ENCODE peak calls at places on chromosomes 16 and 17, in five cellular contexts. T is mammary epithelial cell, Y is stomach, H is lung, X is uterus. J is an unnamed sample.

GRCh38 chr17:30363715-30364202 is 15.0 kb upstream of the CPD start:
- DNase-seq in H (peak; percentile 66), T (peak; percentile 99), X (no peak), Y (peak; percentile 51), J (no peak)

GRCh38 chr17:56112086-56112485 is 41.2 kb upstream of the ANKFN1 start:
- DNase-seq in H (no peak), T (no peak), X (no peak), Y (no peak), J (no peak)

GRCh38 chr16:81004646-81005353 is 1.9 kb downstream of the CMC2 start:
- DNase-seq in Y (no peak), H (no peak), T (peak; percentile 53), X (no peak), J (peak; percentile 61)

GRCh38 chr17:29084476-29085148 is 41.7 kb downstream of the PIPOX start:
- DNase-seq in X (no peak), Y (peak; percentile 40), T (no peak), H (no peak), J (no peak)

GRCh38 chr17:72344613-72345012 is 223.8 kb downstream of the SOX9 start:
- DNase-seq in H (no peak), T (no peak), Y (no peak), X (no peak), J (no peak)

GRCh38 chr16:84308120-84308519 is 13.4 kb downstream of the WFDC1 start:
- DNase-seq in T (no peak), Y (peak; percentile 32), X (peak; percentile 31), H (no peak), J (peak; percentile 74)

GRCh38 chr16:15650698-15651161 is 685 bp downstream of the NDE1 start:
- DNase-seq in X (peak; percentile 52), H (no peak), T (peak; percentile 30), Y (no peak), J (no peak)

GRCh38 chr16:48434653-48435318 is 49.6 kb upstream of the SIAH1 start:
- DNase-seq in H (no peak), Y (no peak), X (no peak), T (no peak), J (no peak)

GRCh38 chr16:79170565-79171242 is 429.8 kb downstream of the MAF start:
- DNase-seq in X (peak; percentile 32), T (no peak), Y (no peak), H (peak; percentile 47), J (no peak)

GRCh38 chr16:65782537-65783290 is 583.8 kb upstream of the CDH5 start:
- DNase-seq in Y (no peak), H (no peak), X (no peak), T (peak; percentile 68), J (no peak)

GRCh38 chr17:30332057-30332542 is 1.8 kb downstream of the TMIGD1 start:
- DNase-seq in Y (no peak), X (no peak), T (peak; percentile 84), H (no peak), J (no peak)

GRCh38 chr16:85762970-85763369 is 12.1 kb upstream of the C16orf74 start:
- DNase-seq in T (no peak), X (no peak), Y (no peak), H (no peak), J (no peak)

GRCh38 chr17:69059458-69060205 is 1.1 kb downstream of the ABCA9 start:
- DNase-seq in T (no peak), Y (no peak), X (no peak), H (no peak), J (no peak)

GRCh38 chr17:4433515-4434031 is at the start of gene SPNS3:
- DNase-seq in X (no peak), T (no peak), Y (no peak), H (no peak), J (no peak)

GRCh38 chr16:17343028-17343427 is 127.7 kb downstream of the XYLT1 start:
- DNase-seq in X (no peak), T (no peak), H (no peak), Y (no peak), J (no peak)

GRCh38 chr16:25063102-25063501 is 47.9 kb upstream of the ARHGAP17 start:
- DNase-seq in X (no peak), H (no peak), Y (no peak), T (no peak), J (no peak)

GRCh38 chr17:68184141-68184571 is 63.7 kb upstream of the AMZ2 start:
- DNase-seq in X (no peak), H (no peak), Y (no peak), T (no peak), J (no peak)

GRCh38 chr16:76676356-76676755 is 399.2 kb downstream of the CNTNAP4 start:
- DNase-seq in X (no peak), H (no peak), Y (no peak), T (peak; percentile 96), J (peak; percentile 55)

GRCh38 chr17:64174686-64175456 is 44.9 kb upstream of the ERN1 start:
- DNase-seq in Y (no peak), H (peak; percentile 45), X (no peak), T (peak; percentile 49), J (no peak)

GRCh38 chr16:23025692-23026305 is 123.5 kb downstream of the USP31 start:
- DNase-seq in Y (no peak), H (no peak), T (peak; percentile 13), X (no peak), J (no peak)

GRCh38 chr17:7410634-7411426 is 3.2 kb downstream of the NLGN2 start:
- DNase-seq in X (no peak), Y (no peak), H (no peak), T (no peak), J (no peak)

GRCh38 chr17:76343106-76343505 is 10.6 kb downstream of the PRPSAP1 start:
- DNase-seq in Y (no peak), H (no peak), T (no peak), X (no peak), J (no peak)

GRCh38 chr17:76909971-76910760 is 42.0 kb downstream of the MGAT5B start:
- DNase-seq in Y (peak; percentile 50), X (no peak), H (peak; percentile 42), T (peak; percentile 44), J (peak; percentile 88)

GRCh38 chr17:77602062-77602746 is 356.3 kb upstream of the TNRC6C start:
- DNase-seq in T (peak; percentile 80), H (no peak), Y (peak; percentile 27), X (peak; percentile 61), J (no peak)

GRCh38 chr17:27586203-27586701 is 44.7 kb upstream of the LGALS9 start:
- DNase-seq in H (no peak), X (no peak), T (no peak), Y (no peak), J (peak; percentile 40)

GRCh38 chr17:39057807-39058206 is 90.6 kb upstream of the FBXO47 start:
- DNase-seq in T (no peak), Y (no peak), H (no peak), X (no peak), J (no peak)

GRCh38 chr17:50206604-50207293 is 5.3 kb upstream of the COL1A1 start:
- DNase-seq in Y (no peak), H (no peak), X (peak; percentile 78), T (no peak), J (no peak)

GRCh38 chr16:88747588-88748301 is 37.3 kb downstream of the PIEZO1 start:
- DNase-seq in T (peak; percentile 37), Y (peak; percentile 36), X (no peak), H (no peak), J (peak; percentile 80)
- H3K4me1 ChIP-seq in T (peaks cover 4% of the 10 kb centered on the region), Y (peaks cover 48% of the 10 kb centered on the region), X (peaks cover 19% of the 10 kb centered on the region), H (peaks cover 2% of the 10 kb centered on the region), J (peaks cover 4% of the 10 kb centered on the region)

GRCh38 chr16:10980811-10981210 is 36.4 kb downstream of the CLEC16A start:
- DNase-seq in X (no peak), T (no peak), H (no peak), Y (no peak), J (no peak)

GRCh38 chr16:10983175-10983558 is 38.8 kb downstream of the CLEC16A start:
- DNase-seq in T (no peak), X (no peak), Y (peak; percentile 44), H (no peak), J (no peak)

GRCh38 chr16:10979717-10980601 is 35.6 kb downstream of the CLEC16A start:
- DNase-seq in Y (no peak), X (peak; percentile 78), T (peak; percentile 87), H (peak; percentile 64), J (no peak)

GRCh38 chr16:10982430-10983174 is 38.2 kb downstream of the CLEC16A start:
- DNase-seq in H (no peak), X (no peak), Y (no peak), T (no peak), J (no peak)

DNA sequence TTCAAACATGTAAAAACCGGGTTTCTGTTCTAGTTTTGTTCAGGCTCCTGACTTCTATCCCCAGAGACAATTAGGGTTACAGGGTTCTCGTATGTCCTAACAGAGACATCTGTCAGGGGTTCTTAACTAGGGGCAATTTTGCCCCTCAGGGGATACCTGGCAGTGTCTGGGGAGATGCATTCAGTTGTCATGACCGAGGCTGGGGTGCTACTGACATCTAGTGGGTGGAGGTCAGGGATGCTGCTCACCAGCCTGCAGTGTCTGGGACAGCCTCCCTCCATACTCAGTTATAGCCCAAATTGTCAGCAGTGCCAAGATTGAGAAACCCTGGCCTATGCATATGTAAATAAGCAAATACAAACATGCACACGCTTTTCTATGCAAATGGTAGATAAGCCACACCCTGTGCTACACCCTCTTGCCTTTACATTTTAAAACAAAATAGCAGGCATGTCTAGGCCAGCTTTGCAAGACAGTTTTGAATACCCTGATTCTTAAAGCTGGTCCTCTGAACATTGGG is 37.4 kb downstream of the CLEC16A start:
- DNase-seq in X (no peak), H (no peak), Y (no peak), T (peak; percentile 22), J (peak; percentile 63)
- TF ChIP-seq CTCF in X (no peak), H (no peak), Y (no peak), T (peak; percentile 42), J (peak; percentile 62)

GRCh38 chr17:32907583-32907982 is 20.4 kb upstream of the TMEM98 start:
- DNase-seq in T (no peak), Y (no peak), X (no peak), H (no peak), J (no peak)
- H3K4me3 ChIP-seq in T (no peak overlapping the region), Y (no peak overlapping the region), X (no peak overlapping the region), H (no peak overlapping the region), J (no peak overlapping the region)

GRCh38 chr17:45408611-45409421 is 23.9 kb downstream of the ARHGAP27 start:
- DNase-seq in Y (no peak), H (no peak), T (no peak), X (no peak), J (no peak)
- H3K4me1 ChIP-seq in Y (peaks cover 39% of the 10 kb centered on the region), H (peaks cover 39% of the 10 kb centered on the region), T (no peaks in the 10 kb centered on the region), X (no peaks in the 10 kb centered on the region), J (peaks cover 40% of the 10 kb centered on the region)

DNA sequence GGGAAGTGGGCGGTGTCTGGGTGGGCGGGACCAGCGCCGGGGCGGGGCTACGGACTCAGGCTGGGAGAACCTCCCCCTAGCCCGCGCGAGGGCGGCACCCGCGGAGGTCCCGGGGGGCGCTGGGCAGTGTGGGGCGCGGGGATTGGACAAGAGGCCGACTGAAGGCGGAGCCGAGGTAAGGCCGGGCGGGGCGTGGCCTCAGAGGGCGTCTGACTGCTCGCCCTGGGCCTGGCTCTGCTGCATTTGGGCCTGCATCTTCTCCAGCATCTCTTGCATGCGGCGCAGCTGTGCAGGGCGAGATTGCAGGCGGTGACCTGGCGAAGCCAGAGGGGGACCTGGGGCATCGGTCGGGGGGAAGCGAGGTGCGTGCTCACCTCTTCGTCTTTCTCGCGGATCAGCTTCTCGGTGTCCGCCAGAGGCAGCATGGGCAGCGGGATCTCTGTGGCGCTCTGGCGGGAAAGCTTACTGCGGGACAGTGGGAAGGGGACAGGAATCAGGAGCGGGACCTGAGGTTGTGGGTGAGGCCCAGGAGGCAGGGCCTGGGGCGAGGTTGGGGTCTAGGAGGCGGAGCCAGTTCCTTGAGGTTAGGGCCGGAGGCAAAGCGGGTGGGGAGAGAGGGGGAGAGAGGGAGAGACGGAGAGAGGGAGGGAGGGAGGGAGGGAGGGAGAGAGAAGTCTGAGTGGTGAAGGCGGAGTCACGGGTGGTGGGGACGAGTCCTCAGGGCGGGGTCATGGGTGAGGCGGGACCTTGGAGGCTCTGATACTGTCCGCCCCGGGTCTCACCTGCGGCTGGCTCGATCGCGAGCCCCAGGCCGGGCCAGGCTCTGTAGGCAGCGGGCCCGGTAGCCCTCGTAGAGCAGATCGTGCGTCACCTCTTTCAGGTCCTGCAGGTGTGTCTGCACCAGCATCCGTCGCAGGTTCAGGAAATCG is 3.9 kb downstream of the SEPTIN1 start:
- DNase-seq in Y (peak; percentile 99), T (peak; percentile 97), X (peak; percentile 100), H (peak; percentile 99), J (peak; percentile 97)
- TF ChIP-seq CTCF in Y (no peak), T (peak; percentile 1), X (no peak), H (no peak), J (no peak)

J was measured in Caco-2.